ENCODE peak calls at places on chromosomes 12 and 14, in five cellular contexts. L is tibial artery, R is lower leg skin, I is HFF-Myc, D is astrocyte. O is an unnamed sample.

GRCh38 chr12:22318122-22318737 is 16.3 kb downstream of the ST8SIA1 start:
- DNase-seq in L (no peak), R (no peak), I (no peak), D (peak; percentile 67), O (no peak)

GRCh38 chr12:110639336-110640178 is 25.6 kb downstream of the TCTN1 start:
- DNase-seq in L (no peak), R (no peak), I (peak; percentile 14), D (peak; percentile 86), O (peak; percentile 83)

GRCh38 chr12:120862664-120863063 is 41.5 kb downstream of the SPPL3 start:
- DNase-seq in L (no peak), R (no peak), I (no peak), D (no peak), O (no peak)

GRCh38 chr14:71321556-71322315 is 414.5 kb downstream of the PCNX1 start:
- DNase-seq in L (no peak), R (peak; percentile 27), I (no peak), D (peak; percentile 72), O (peak; percentile 74)

GRCh38 chr14:45204241-45204640 is 48.8 kb downstream of the MIS18BP1 start:
- DNase-seq in L (no peak), R (no peak), I (no peak), D (no peak), O (no peak)

GRCh38 chr12:94183702-94184379 is 35.5 kb downstream of the PLXNC1 start:
- DNase-seq in L (no peak), R (no peak), I (no peak), D (no peak), O (no peak)

GRCh38 chr12:55188974-55189556 is 31.8 kb upstream of the OR10A7 start:
- DNase-seq in L (no peak), R (peak; percentile 19), I (peak; percentile 73), D (peak; percentile 45), O (peak; percentile 90)

GRCh38 chr14:22394616-22395015 is 194.4 kb downstream of the DAD1 start:
- DNase-seq in L (no peak), R (no peak), I (no peak), D (no peak), O (no peak)

GRCh38 chr12:47946413-47947107 is 16.8 kb upstream of the TMEM106C start:
- DNase-seq in L (no peak), R (no peak), I (no peak), D (peak; percentile 9), O (peak; percentile 28)

GRCh38 chr12:64610660-64611429 is 550 bp downstream of the RASSF3 start:
- DNase-seq in L (peak; percentile 81), R (peak; percentile 34), I (no peak), D (peak; percentile 32), O (peak; percentile 60)

GRCh38 chr12:105355752-105356151 is 25.3 kb downstream of the C12orf75 start:
- DNase-seq in L (no peak), R (no peak), I (no peak), D (peak; percentile 77), O (peak; percentile 70)

GRCh38 chr12:68899251-68899771 is 33.7 kb downstream of the CPM start:
- DNase-seq in L (peak; percentile 70), R (peak; percentile 54), I (peak; percentile 45), D (peak; percentile 90), O (peak; percentile 93)

GRCh38 chr14:21880918-21881317 is 207.3 kb upstream of the OR4E1 start:
- DNase-seq in L (no peak), R (no peak), I (no peak), D (no peak), O (peak; percentile 23)

GRCh38 chr14:92635031-92635430 is 113.4 kb downstream of the LGMN start:
- DNase-seq in L (no peak), R (no peak), I (no peak), D (no peak), O (no peak)

GRCh38 chr12:52246720-52247621 is 13.9 kb downstream of the KRT7 start:
- DNase-seq in L (peak; percentile 58), R (no peak), I (no peak), D (no peak), O (no peak)

GRCh38 chr12:13288937-13289643 is 92.6 kb downstream of the EMP1 start:
- DNase-seq in L (no peak), R (no peak), I (no peak), D (no peak), O (no peak)

GRCh38 chr14:79442776-79443175 is 768.5 kb downstream of the DIO2 start:
- DNase-seq in L (no peak), R (no peak), I (no peak), D (no peak), O (no peak)

GRCh38 chr12:78490841-78491240 is 373.7 kb upstream of the SYT1 start:
- DNase-seq in L (no peak), R (no peak), I (no peak), D (peak; percentile 74), O (peak; percentile 12)

GRCh38 chr12:94262228-94263010 is 114.0 kb downstream of the PLXNC1 start:
- DNase-seq in L (peak; percentile 94), R (peak; percentile 85), I (peak; percentile 95), D (peak; percentile 92), O (peak; percentile 97)

GRCh38 chr14:77436042-77436441 is 12.7 kb upstream of the NOXRED1 start:
- DNase-seq in L (no peak), R (no peak), I (no peak), D (no peak), O (peak; percentile 8)

GRCh38 chr12:97941686-97942354 is 479.2 kb downstream of the RMST start:
- DNase-seq in L (no peak), R (no peak), I (no peak), D (no peak), O (no peak)

GRCh38 chr12:89971880-89972279 is 263.2 kb upstream of the ATP2B1 start:
- DNase-seq in L (no peak), R (no peak), I (no peak), D (peak; percentile 34), O (no peak)

GRCh38 chr12:129520736-129521135 is 383.1 kb downstream of the TMEM132D start:
- DNase-seq in L (no peak), R (no peak), I (no peak), D (peak; percentile 41), O (peak; percentile 48)

GRCh38 chr14:38074754-38075153 is 132.9 kb upstream of the SSTR1 start:
- DNase-seq in L (no peak), R (no peak), I (no peak), D (no peak), O (no peak)
- H3K4me3 ChIP-seq in L (no peak overlapping the region), R (no peak overlapping the region), I (no peak overlapping the region), D (no peak overlapping the region), O (no peak overlapping the region)

DNA sequence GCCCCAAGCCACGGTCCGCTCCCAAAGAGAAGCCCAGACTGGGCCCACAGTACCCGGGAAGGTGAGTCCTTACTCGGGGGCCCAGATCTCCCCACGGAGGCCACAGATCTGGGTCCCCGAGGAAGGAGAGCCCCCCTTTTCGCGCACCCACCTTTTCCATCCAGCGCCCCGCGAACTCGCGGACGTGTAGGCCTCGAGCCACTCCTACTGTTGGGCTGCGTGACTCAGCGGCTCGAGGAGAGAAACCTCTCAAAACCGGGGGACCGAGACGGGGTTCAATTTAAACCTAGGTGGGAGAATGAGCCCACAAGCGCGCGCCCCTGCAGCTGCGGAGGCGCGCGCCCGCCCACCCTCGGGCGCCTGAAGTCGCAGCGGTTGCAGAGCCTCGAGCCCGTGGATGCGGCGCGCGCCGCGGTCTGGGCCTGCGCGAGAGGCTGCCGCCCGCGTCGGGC is 6.3 kb downstream of the SIX6 start:
- DNase-seq in L (no peak), R (no peak), I (no peak), D (no peak), O (no peak)
- TF ChIP-seq CTCF in L (no peak), R (no peak), I (no peak), D (no peak), O (no peak)

GRCh38 chr14:88325883-88326282 is 2.8 kb upstream of the KCNK10 start:
- DNase-seq in L (no peak), R (no peak), I (no peak), D (no peak), O (no peak)

GRCh38 chr14:88323520-88324199 is 591 bp upstream of the KCNK10 start:
- DNase-seq in L (no peak), R (no peak), I (no peak), D (no peak), O (peak; percentile 24)

GRCh38 chr14:88322505-88323085 is 474 bp downstream of the KCNK10 start:
- DNase-seq in L (no peak), R (no peak), I (no peak), D (no peak), O (peak; percentile 2)

GRCh38 chr14:88321692-88322504 is 1.2 kb downstream of the KCNK10 start:
- DNase-seq in L (no peak), R (no peak), I (no peak), D (no peak), O (no peak)

GRCh38 chr14:88323086-88323519 is at the start of gene KCNK10:
- DNase-seq in L (no peak), R (no peak), I (no peak), D (peak; percentile 3), O (no peak)
- H3K4me3 ChIP-seq in L (peak within 1 kb of the TSS; percentile 39), R (no peak within 1 kb of the TSS), I (peak within 1 kb of the TSS; percentile 31), D (peak within 1 kb of the TSS; percentile 28), O (peak within 1 kb of the TSS; percentile 18)

GRCh38 chr14:102124419-102124818 is 15.3 kb upstream of the WDR20 start:
- DNase-seq in L (no peak), R (no peak), I (no peak), D (no peak), O (no peak)

GRCh38 chr14:102121567-102121966 is 18.1 kb upstream of the WDR20 start:
- DNase-seq in L (no peak), R (no peak), I (no peak), D (no peak), O (no peak)

GRCh38 chr14:102126807-102127455 is 12.8 kb upstream of the WDR20 start:
- DNase-seq in L (no peak), R (no peak), I (no peak), D (no peak), O (no peak)

GRCh38 chr14:102120888-102121287 is 18.8 kb upstream of the WDR20 start:
- DNase-seq in L (no peak), R (no peak), I (no peak), D (no peak), O (no peak)

DNA sequence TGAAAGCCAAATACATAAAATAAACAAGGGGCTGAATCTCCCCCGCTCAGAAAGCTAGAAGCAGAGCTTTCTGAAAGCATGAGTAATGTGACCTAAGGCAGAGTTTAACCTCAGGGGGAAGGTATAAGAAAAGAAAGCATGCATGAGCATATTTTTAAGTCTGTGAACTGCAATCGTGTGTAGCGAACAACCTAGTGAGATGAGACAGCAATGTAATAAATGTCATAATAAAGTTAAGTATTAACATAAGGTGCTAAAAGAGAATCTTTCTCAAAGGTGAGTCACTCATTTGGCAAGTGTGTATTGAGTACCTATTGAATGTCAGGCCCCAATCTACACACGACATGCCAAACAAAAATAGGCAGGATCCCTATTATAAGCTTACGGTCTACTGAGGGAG is 14.2 kb upstream of the WDR20 start:
- DNase-seq in L (no peak), R (no peak), I (no peak), D (no peak), O (peak; percentile 38)
- TF ChIP-seq CTCF in L (no peak), R (no peak), I (no peak), D (no peak), O (no peak)